ENCODE peak calls at places on chromosomes 1 and 21, in eight cellular contexts. G is AML-193; E is cardiac muscle cell; W is heart left ventricle; S is activated T-helper 1 cell treated with anti-CD3 and anti-CD28 coated beads, Interleukin-12 subunit alpha, Interleukin-12 subunit beta, Interleukin-2, Interleukin-4 antibody, amounts not matched to agents 30 ng/mL and 10 ng/mL and 1 ng/mL, durations not matched to agents 14 hours and 24 hours and 36 hours; N is NCI-H1417; M is SW480; B is AG10803. X is an unnamed sample.

GRCh38 chr1:61067446-61067845 is 14.9 kb upstream of the NFIA start:
- DNase-seq in S (no peak), E (no peak), G (no peak), W (no peak), N (no peak), B (no peak), M (no peak), X (no peak)

GRCh38 chr1:200873116-200873670 is 412 bp downstream of the GPR25 start:
- DNase-seq in M (no peak), G (no peak), N (no peak), S (no peak), B (no peak), E (peak), W (no peak), X (no peak)

GRCh38 chr1:14970799-14971141 is 182.8 kb upstream of the TMEM51 start:
- DNase-seq in W (no peak), E (no peak), N (no peak), S (no peak), B (peak), M (no peak), G (no peak), X (no peak)

GRCh38 chr21:17667256-17667655 is 54.6 kb upstream of the BTG3 start:
- DNase-seq in M (no peak), B (no peak), W (no peak), E (no peak), S (no peak), G (no peak), N (no peak), X (peak)

GRCh38 chr1:23167353-23168078 is 1.1 kb downstream of the LUZP1 start:
- DNase-seq in M (peak), E (peak), N (peak), S (peak), W (peak), G (no peak), B (peak), X (peak)

GRCh38 chr1:53025034-53025777 is 36.8 kb upstream of the PODN start:
- DNase-seq in M (peak), S (no peak), W (no peak), N (peak), E (peak), B (peak), G (no peak), X (no peak)

GRCh38 chr1:119323216-119323982 is 45.2 kb upstream of the HAO2 start:
- DNase-seq in N (no peak), M (no peak), E (no peak), B (no peak), W (no peak), S (no peak), G (no peak), X (no peak)

GRCh38 chr1:43368646-43369020 is 822 bp upstream of the ELOVL1 start:
- DNase-seq in E (no peak), G (no peak), W (no peak), N (no peak), S (no peak), M (peak), B (no peak), X (peak)

GRCh38 chr1:2022063-2022770 is 3.1 kb downstream of the GABRD start:
- DNase-seq in B (no peak), N (no peak), W (no peak), S (no peak), G (no peak), E (no peak), M (no peak), X (no peak)

GRCh38 chr21:19440792-19441494 is 1037.4 kb upstream of the TMPRSS15 start:
- DNase-seq in B (no peak), N (no peak), G (no peak), M (no peak), S (no peak), W (no peak), E (no peak), X (peak)

GRCh38 chr1:212381509-212381908 is 33.2 kb downstream of the PACC1 start:
- DNase-seq in E (no peak), S (no peak), W (no peak), G (no peak), N (no peak), M (no peak), B (no peak), X (no peak)